ENCODE peak calls at places on chromosome 7, in seven cellular contexts. P, L, X, C, B, N and S are unnamed samples.

GRCh38 chr7:33043434-33043833 is 19.1 kb downstream of the NT5C3A start:
- DNase-seq in X (no peak), L (no peak), N (no peak), C (no peak), B (peak), P (no peak), S (no peak)

GRCh38 chr7:33774762-33775523 is 130.4 kb upstream of the BMPER start:
- DNase-seq in P (no peak), X (no peak), B (no peak), L (peak), C (peak), N (no peak), S (no peak)

GRCh38 chr7:18343047-18343446 is 152.5 kb upstream of the HDAC9 start:
- DNase-seq in B (no peak), C (no peak), L (no peak), P (no peak), N (no peak), X (no peak), S (no peak)

GRCh38 chr7:141864765-141865447 is 23.6 kb upstream of the PRSS37 start:
- DNase-seq in N (no peak), P (no peak), C (no peak), X (no peak), B (peak), L (no peak), S (no peak)

GRCh38 chr7:154575497-154575896 is 427.4 kb downstream of the PAXIP1 start:
- DNase-seq in B (no peak), P (no peak), X (peak), C (no peak), N (no peak), L (no peak), S (no peak)

GRCh38 chr7:29346574-29346973 is 152.0 kb downstream of the CHN2 start:
- DNase-seq in X (no peak), P (no peak), L (no peak), N (no peak), C (no peak), B (peak), S (no peak)

GRCh38 chr7:142886866-142887265 is 1.3 kb upstream of the TRPV6 start:
- DNase-seq in B (no peak), N (no peak), P (peak), L (no peak), C (no peak), X (no peak), S (no peak)

GRCh38 chr7:141697211-141697871 is 4.6 kb downstream of the DENND11 start:
- DNase-seq in N (no peak), L (peak), C (peak), B (no peak), X (peak), P (no peak), S (no peak)

GRCh38 chr7:130480001-130480400 is 11.9 kb upstream of the MEST start:
- DNase-seq in X (no peak), C (no peak), L (no peak), B (no peak), N (no peak), P (no peak), S (no peak)

GRCh38 chr7:159019111-159019510 is 125.6 kb downstream of the VIPR2 start:
- DNase-seq in P (no peak), N (no peak), X (no peak), C (no peak), B (no peak), L (no peak), S (no peak)

GRCh38 chr7:27175626-27176342 is 1.7 kb upstream of the HOXA10 start:
- DNase-seq in P (peak), X (no peak), C (no peak), L (no peak), B (no peak), N (peak), S (no peak)

GRCh38 chr7:131400833-131401593 is 73.3 kb downstream of the MKLN1 start:
- DNase-seq in P (no peak), C (peak), N (no peak), B (no peak), L (peak), X (no peak), S (no peak)

GRCh38 chr7:130492519-130493274 is 812 bp downstream of the MEST start:
- DNase-seq in B (peak), P (no peak), C (peak), N (no peak), X (no peak), L (no peak), S (no peak)

GRCh38 chr7:32761451-32762320 is 129.9 kb downstream of the KBTBD2 start:
- DNase-seq in P (peak), C (no peak), X (peak), B (no peak), N (peak), L (no peak), S (no peak)

GRCh38 chr7:138934861-138935260 is 46.3 kb downstream of the KIAA1549 start:
- DNase-seq in N (no peak), B (peak), L (peak), X (peak), P (no peak), C (peak), S (no peak)

GRCh38 chr7:149496642-149497391 is 792 bp downstream of the ZNF746 start:
- DNase-seq in B (peak), C (peak), N (peak), P (no peak), X (peak), L (peak), S (peak)

GRCh38 chr7:113013761-113014449 is 72.7 kb downstream of the GPR85 start:
- DNase-seq in C (no peak), B (no peak), L (no peak), X (no peak), N (no peak), P (no peak), S (no peak)

GRCh38 chr7:80635998-80636397 is 2.4 kb upstream of the CD36 start:
- DNase-seq in B (no peak), X (no peak), C (no peak), L (no peak), P (no peak), N (no peak), S (no peak)

GRCh38 chr7:28953628-28954027 is 4.5 kb downstream of the TRIL start:
- DNase-seq in B (no peak), X (no peak), L (peak), N (no peak), C (peak), P (no peak), S (no peak)

GRCh38 chr7:45923290-45923689 is 2.2 kb upstream of the IGFBP3 start:
- DNase-seq in C (peak), N (peak), X (peak), L (peak), B (peak), P (peak), S (peak)

GRCh38 chr7:22759721-22760120 is 32.7 kb downstream of the IL6 start:
- DNase-seq in N (no peak), P (no peak), X (no peak), B (peak), L (peak), C (no peak), S (no peak)

GRCh38 chr7:72254455-72254854 is 157.7 kb downstream of the CALN1 start:
- DNase-seq in P (no peak), X (no peak), L (no peak), C (no peak), N (no peak), B (no peak), S (no peak)

GRCh38 chr7:2399848-2400587 is 3.4 kb upstream of the CHST12 start:
- DNase-seq in B (peak), P (no peak), C (peak), L (peak), X (peak), N (no peak), S (no peak)

GRCh38 chr7:74579800-74580685 is 77.5 kb upstream of the GTF2I start:
- DNase-seq in N (no peak), B (peak), P (no peak), C (peak), L (peak), X (peak), S (no peak)

GRCh38 chr7:39164887-39165286 is 187.2 kb downstream of the POU6F2 start:
- DNase-seq in P (no peak), X (no peak), B (no peak), N (no peak), L (no peak), C (no peak), S (no peak)

GRCh38 chr7:121113288-121113687 is 124.8 kb downstream of the CPED1 start:
- DNase-seq in N (no peak), P (no peak), X (no peak), B (peak), C (peak), L (peak), S (no peak)

GRCh38 chr7:25069900-25070443 is 55.1 kb downstream of the CYCS start:
- DNase-seq in C (peak), L (peak), B (peak), P (peak), X (peak), N (peak), S (peak)

DNA sequence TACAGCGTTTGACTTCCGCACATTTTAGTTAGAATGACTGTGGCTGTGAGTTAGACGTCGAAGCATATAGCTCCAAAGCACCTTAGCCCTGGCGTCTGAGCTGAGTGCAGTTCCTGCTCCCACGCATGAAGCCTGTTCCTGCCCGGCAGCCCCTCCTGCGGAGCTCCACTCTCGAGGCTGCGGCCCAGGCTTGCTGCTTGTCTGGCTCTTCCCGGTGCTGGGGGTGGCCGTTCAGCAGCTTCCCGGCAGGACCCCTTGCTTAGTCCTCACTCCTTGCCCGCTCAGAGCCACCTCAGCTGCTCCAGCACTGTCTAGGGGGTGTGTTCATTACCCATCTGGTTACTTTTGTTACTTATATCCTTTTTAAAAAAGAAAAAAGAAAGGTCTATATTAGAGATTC is 88.1 kb upstream of the DNAJB6 start:
- DNase-seq in B (no peak), P (no peak), X (no peak), C (no peak), L (no peak), N (no peak), S (no peak)
- H4K8ac ChIP-seq in B (no peak), P (no peak), X (no peak), C (no peak), L (no peak), N (no peak), S (no peak)

GRCh38 chr7:101172005-101172853 is 6.9 kb upstream of the VGF start:
- DNase-seq in B (no peak), X (peak), N (peak), P (peak), C (no peak), L (no peak), S (no peak)

GRCh38 chr7:101172854-101173751 is 7.0 kb downstream of the NAT16 start:
- DNase-seq in C (peak), L (peak), P (peak), N (peak), B (no peak), X (peak), S (no peak)

GRCh38 chr7:101175664-101176063 is 4.4 kb downstream of the NAT16 start:
- DNase-seq in X (no peak), L (no peak), B (no peak), N (no peak), P (no peak), C (no peak), S (no peak)

GRCh38 chr7:101174322-101174854 is 5.7 kb downstream of the NAT16 start:
- DNase-seq in B (no peak), P (peak), X (peak), L (no peak), N (peak), C (no peak), S (no peak)

DNA sequence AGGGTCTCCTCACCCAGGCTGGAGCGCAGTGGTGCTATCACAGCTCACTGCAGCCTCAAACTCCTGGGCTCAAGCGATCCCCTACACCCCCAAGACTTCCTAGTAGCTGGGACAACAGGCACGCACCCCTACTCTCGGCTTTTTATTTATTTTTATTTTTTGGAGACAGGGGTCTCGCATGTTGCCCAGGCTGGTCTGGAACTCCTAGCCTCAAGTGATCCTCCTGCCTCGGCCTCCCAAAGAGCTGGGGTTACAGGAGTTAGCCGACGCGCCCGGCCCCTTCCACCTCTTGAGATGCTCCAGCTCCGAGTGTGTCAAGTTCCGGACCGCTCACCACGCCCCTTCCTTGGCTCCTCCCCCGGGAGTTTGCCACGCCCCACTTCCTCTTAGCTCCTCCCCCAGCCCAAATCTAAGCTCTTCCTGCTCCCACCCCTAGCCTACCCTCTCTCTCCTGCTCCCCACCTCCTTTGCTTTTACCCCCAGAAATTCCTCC is 6.3 kb downstream of the NAT16 start:
- DNase-seq in C (no peak), L (no peak), N (peak), X (peak), P (peak), B (peak), S (no peak)
- H3K4me2 ChIP-seq in C (no peak), L (peak), N (peak), X (peak), P (peak), B (no peak), S (peak)

GRCh38 chr7:14398531-14398930 is 409.1 kb upstream of the ETV1 start:
- DNase-seq in B (no peak), L (no peak), C (no peak), P (no peak), N (no peak), X (no peak), S (no peak)
- H3K4ac ChIP-seq in B (no peak), L (no peak), C (no peak), P (no peak), N (no peak), X (no peak), S (no peak)

DNA sequence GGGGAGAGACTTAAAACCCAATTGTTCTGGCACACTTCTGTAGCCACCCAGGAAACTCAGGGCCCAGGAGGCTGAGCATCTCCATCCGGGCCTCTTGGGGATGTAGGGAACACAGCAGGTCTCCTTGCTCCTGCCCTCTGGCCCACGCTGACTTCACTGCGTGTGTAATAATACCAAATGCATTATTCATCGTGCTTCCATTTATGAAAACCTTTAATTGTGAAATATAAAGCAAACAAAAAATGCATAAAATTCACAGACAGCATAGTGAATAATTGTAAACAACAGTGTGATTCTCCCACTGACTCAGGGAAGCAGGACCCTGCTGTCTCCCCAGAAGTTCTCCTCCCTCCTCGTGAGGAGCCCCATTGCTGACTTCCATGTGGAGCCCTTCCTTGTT is 70.3 kb upstream of the SHH start:
- DNase-seq in L (peak), C (no peak), B (peak), X (no peak), P (no peak), N (no peak), S (no peak)
- H4K8ac ChIP-seq in L (peak), C (no peak), B (no peak), X (no peak), P (no peak), N (no peak), S (no peak)

GRCh38 chr7:55423891-55424290 is 58.8 kb downstream of the LANCL2 start:
- DNase-seq in X (no peak), P (no peak), L (peak), B (no peak), C (peak), N (no peak), S (no peak)
- H3K4me2 ChIP-seq in X (no peak), P (no peak), L (peak), B (no peak), C (no peak), N (no peak), S (peak)